ENCODE peak calls at places on chromosomes 12 and 14, in five cellular contexts. One of them, this sample, is unnamed.

GRCh38 chr14:98592611-98593170 is 679.3 kb downstream of the BCL11B start:
- DNase-seq in HepG2: no peak
- DNase-seq in K562: no peak
- DNase-seq in HCT116: no peak
- DNase-seq in GM12878: no peak
- DNase-seq in this sample: no peak

GRCh38 chr12:58844161-58844560 is 76.1 kb downstream of the LRIG3 start:
- DNase-seq in K562: no peak
- DNase-seq in HCT116: no peak
- DNase-seq in GM12878: no peak
- DNase-seq in HepG2: no peak
- DNase-seq in this sample: no peak

GRCh38 chr14:103362780-103363179 is 22.4 kb upstream of the MARK3 start:
- DNase-seq in K562: no peak
- DNase-seq in HepG2: no peak
- DNase-seq in HCT116: peak
- DNase-seq in GM12878: no peak
- DNase-seq in this sample: no peak

GRCh38 chr14:51451561-51451960 is 200.1 kb upstream of the FRMD6 start:
- DNase-seq in K562: no peak
- DNase-seq in GM12878: no peak
- DNase-seq in HepG2: no peak
- DNase-seq in HCT116: no peak
- DNase-seq in this sample: no peak

GRCh38 chr12:8145754-8146415 is 10.9 kb upstream of the ZNF705A start:
- DNase-seq in HepG2: no peak
- DNase-seq in HCT116: no peak
- DNase-seq in K562: no peak
- DNase-seq in GM12878: no peak
- DNase-seq in this sample: peak

GRCh38 chr14:58073516-58073915 is 78.5 kb downstream of the ARMH4 start:
- DNase-seq in GM12878: no peak
- DNase-seq in K562: no peak
- DNase-seq in HCT116: no peak
- DNase-seq in HepG2: no peak
- DNase-seq in this sample: no peak

GRCh38 chr12:106345739-106346138 is 11.8 kb upstream of the POLR3B start:
- DNase-seq in K562: no peak
- DNase-seq in GM12878: no peak
- DNase-seq in HepG2: peak
- DNase-seq in HCT116: peak
- DNase-seq in this sample: no peak

GRCh38 chr12:130436741-130437501 is 99.2 kb downstream of the PIWIL1 start:
- DNase-seq in GM12878: no peak
- DNase-seq in K562: no peak
- DNase-seq in HCT116: no peak
- DNase-seq in HepG2: no peak
- DNase-seq in this sample: no peak

GRCh38 chr12:62684586-62685295 is 218.1 kb downstream of the MON2 start:
- DNase-seq in HCT116: no peak
- DNase-seq in K562: no peak
- DNase-seq in GM12878: no peak
- DNase-seq in HepG2: no peak
- DNase-seq in this sample: no peak

GRCh38 chr12:57762463-57762862 is 4.4 kb downstream of the CYP27B1 start:
- DNase-seq in HepG2: no peak
- DNase-seq in HCT116: no peak
- DNase-seq in GM12878: no peak
- DNase-seq in K562: no peak
- DNase-seq in this sample: no peak

GRCh38 chr14:67567654-67568053 is 32.4 kb downstream of the PIGH start:
- DNase-seq in HepG2: no peak
- DNase-seq in GM12878: no peak
- DNase-seq in HCT116: no peak
- DNase-seq in K562: no peak
- DNase-seq in this sample: no peak

GRCh38 chr14:58245562-58245961 is 919 bp downstream of the PSMA3 start:
- DNase-seq in K562: no peak
- DNase-seq in HepG2: no peak
- DNase-seq in GM12878: no peak
- DNase-seq in HCT116: no peak
- DNase-seq in this sample: no peak

GRCh38 chr12:104369708-104370107 is 66.2 kb downstream of the EID3 start:
- DNase-seq in K562: no peak
- DNase-seq in GM12878: no peak
- DNase-seq in HepG2: no peak
- DNase-seq in HCT116: no peak
- DNase-seq in this sample: no peak

GRCh38 chr14:45633220-45633984 is 380.4 kb upstream of the MIS18BP1 start:
- DNase-seq in HepG2: no peak
- DNase-seq in GM12878: no peak
- DNase-seq in HCT116: no peak
- DNase-seq in K562: no peak
- DNase-seq in this sample: no peak

GRCh38 chr14:86673523-86673969 is 1143.6 kb downstream of the FLRT2 start:
- DNase-seq in K562: no peak
- DNase-seq in HepG2: peak
- DNase-seq in HCT116: no peak
- DNase-seq in GM12878: no peak
- DNase-seq in this sample: no peak

GRCh38 chr14:36105401-36105800 is 71.1 kb downstream of the PTCSC3 start:
- DNase-seq in K562: no peak
- DNase-seq in GM12878: no peak
- DNase-seq in HCT116: peak
- DNase-seq in HepG2: peak
- DNase-seq in this sample: no peak

GRCh38 chr12:121578230-121579189 is 2.3 kb downstream of the KDM2B start:
- DNase-seq in K562: no peak
- DNase-seq in HepG2: no peak
- DNase-seq in HCT116: no peak
- DNase-seq in GM12878: no peak
- DNase-seq in this sample: peak

GRCh38 chr14:90381999-90382451 is 14.8 kb upstream of the CALM1 start:
- DNase-seq in K562: peak
- DNase-seq in GM12878: no peak
- DNase-seq in HCT116: no peak
- DNase-seq in HepG2: peak
- DNase-seq in this sample: peak

GRCh38 chr14:104445832-104446381 is 133.7 kb upstream of the C14orf180 start:
- DNase-seq in GM12878: no peak
- DNase-seq in HepG2: no peak
- DNase-seq in HCT116: no peak
- DNase-seq in K562: no peak
- DNase-seq in this sample: peak

GRCh38 chr14:61524211-61524806 is 171.0 kb upstream of the HIF1A start:
- DNase-seq in K562: no peak
- DNase-seq in GM12878: no peak
- DNase-seq in HepG2: peak
- DNase-seq in HCT116: peak
- DNase-seq in this sample: no peak

GRCh38 chr12:69698769-69699540 is at the start of gene BEST3:
- DNase-seq in HCT116: no peak
- DNase-seq in HepG2: no peak
- DNase-seq in GM12878: no peak
- DNase-seq in K562: no peak
- DNase-seq in this sample: no peak

GRCh38 chr12:69698054-69698453 is 1.0 kb downstream of the BEST3 start:
- DNase-seq in HCT116: no peak
- DNase-seq in HepG2: no peak
- DNase-seq in K562: no peak
- DNase-seq in GM12878: no peak
- DNase-seq in this sample: no peak

GRCh38 chr12:69701821-69702220 is 2.7 kb upstream of the BEST3 start:
- DNase-seq in GM12878: no peak
- DNase-seq in K562: no peak
- DNase-seq in HCT116: no peak
- DNase-seq in HepG2: no peak
- DNase-seq in this sample: no peak

GRCh38 chr12:69704357-69704756 is 5.3 kb upstream of the BEST3 start:
- DNase-seq in HepG2: no peak
- DNase-seq in HCT116: no peak
- DNase-seq in GM12878: no peak
- DNase-seq in K562: no peak
- DNase-seq in this sample: no peak

DNA sequence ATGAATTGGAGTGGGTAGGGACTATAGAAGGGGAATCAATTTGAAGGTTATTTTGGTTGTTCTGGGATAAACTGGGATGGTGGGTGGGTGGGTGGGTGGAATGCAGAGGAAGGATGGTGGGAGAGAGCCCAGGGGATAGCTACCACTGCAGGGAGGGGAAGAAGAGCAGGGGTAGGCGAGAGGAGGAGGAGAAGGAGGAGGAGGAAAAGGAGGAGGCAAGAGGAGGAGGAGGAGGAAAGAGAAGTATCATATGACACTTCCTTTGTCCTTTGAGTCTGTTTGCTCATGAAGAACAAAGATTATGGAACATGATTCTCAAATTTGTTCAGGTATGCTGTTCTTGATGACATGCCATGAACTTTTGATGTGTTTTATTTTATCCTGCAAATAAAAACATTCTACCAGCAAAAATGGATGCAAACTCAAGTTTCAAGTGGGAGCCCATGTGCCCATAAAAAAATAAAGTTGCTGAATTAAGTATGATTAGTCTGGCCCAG is 4.1 kb upstream of the BEST3 start:
- DNase-seq in HepG2: no peak
- DNase-seq in GM12878: no peak
- DNase-seq in HCT116: no peak
- DNase-seq in K562: no peak
- DNase-seq in this sample: no peak
- TF ChIP-seq SRF in HepG2: no peak
- TF ChIP-seq SRF in GM12878: no peak
- TF ChIP-seq SRF in HCT116: no peak
- TF ChIP-seq SRF in K562: no peak
- TF ChIP-seq SRF in this sample: no peak

DNA sequence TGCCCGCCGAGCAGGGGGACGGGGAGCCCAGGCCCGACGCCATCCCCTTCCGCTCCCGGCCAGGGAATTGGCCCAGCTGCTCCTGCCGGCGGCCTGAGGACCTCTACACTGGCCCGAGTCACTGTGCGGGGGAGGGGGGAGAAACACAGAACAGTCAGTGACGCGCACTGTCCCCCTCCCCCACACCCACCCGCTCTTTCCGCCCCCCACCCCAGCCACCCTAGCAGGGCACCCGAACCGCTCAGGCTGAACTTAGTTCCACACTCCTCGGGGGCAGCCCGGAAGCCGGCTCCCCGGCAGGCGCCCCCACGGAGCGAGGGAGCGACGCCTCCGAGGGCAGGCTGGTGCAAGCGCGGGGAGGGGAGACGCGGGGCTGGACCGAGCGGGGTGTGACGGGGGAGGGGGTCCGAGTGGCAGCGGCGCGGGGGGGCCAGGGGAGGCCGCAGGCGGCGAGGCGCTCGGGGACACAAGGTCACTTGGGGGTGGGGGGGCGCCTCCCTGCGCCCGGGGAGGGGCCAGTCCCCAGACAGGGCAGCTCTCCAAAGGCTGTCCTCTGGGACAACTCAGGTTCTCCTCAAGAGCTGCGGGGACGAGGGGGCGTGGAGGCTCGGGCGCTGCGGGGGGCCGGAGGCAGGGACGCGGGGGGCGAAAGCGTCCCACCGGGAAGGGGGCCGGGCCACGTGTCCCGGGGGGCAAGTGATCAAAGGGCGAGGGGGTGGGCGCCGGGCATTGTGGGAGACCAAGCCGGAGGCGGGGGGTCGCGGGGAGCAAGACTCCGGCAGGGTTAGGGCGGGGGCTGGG is 648 bp downstream of the CHD4 start:
- DNase-seq in K562: peak
- DNase-seq in HepG2: peak
- DNase-seq in GM12878: no peak
- DNase-seq in HCT116: no peak
- DNase-seq in this sample: no peak
- TF ChIP-seq SRF in K562: no peak
- TF ChIP-seq SRF in HepG2: no peak
- TF ChIP-seq SRF in GM12878: no peak
- TF ChIP-seq SRF in HCT116: no peak
- TF ChIP-seq SRF in this sample: no peak

GRCh38 chr14:22596354-22596879 is 1.7 kb upstream of the ABHD4 start:
- DNase-seq in GM12878: no peak
- DNase-seq in HCT116: no peak
- DNase-seq in K562: no peak
- DNase-seq in HepG2: no peak
- DNase-seq in this sample: no peak

GRCh38 chr14:22597771-22598098 is 365 bp upstream of the ABHD4 start:
- DNase-seq in HCT116: no peak
- DNase-seq in GM12878: no peak
- DNase-seq in K562: no peak
- DNase-seq in HepG2: no peak
- DNase-seq in this sample: no peak

GRCh38 chr14:22597265-22597664 is 835 bp upstream of the ABHD4 start:
- DNase-seq in HepG2: no peak
- DNase-seq in HCT116: no peak
- DNase-seq in K562: no peak
- DNase-seq in GM12878: no peak
- DNase-seq in this sample: no peak

GRCh38 chr14:22593189-22593588 is 4.2 kb upstream of the DAD1 start:
- DNase-seq in K562: no peak
- DNase-seq in GM12878: no peak
- DNase-seq in HepG2: no peak
- DNase-seq in HCT116: no peak
- DNase-seq in this sample: no peak

GRCh38 chr14:22594156-22594716 is 3.9 kb upstream of the ABHD4 start:
- DNase-seq in HCT116: no peak
- DNase-seq in K562: no peak
- DNase-seq in HepG2: no peak
- DNase-seq in GM12878: no peak
- DNase-seq in this sample: no peak
- TF ChIP-seq SRF in HCT116: no peak
- TF ChIP-seq SRF in K562: no peak
- TF ChIP-seq SRF in HepG2: no peak
- TF ChIP-seq SRF in GM12878: no peak
- TF ChIP-seq SRF in this sample: no peak

GRCh38 chr12:80937391-80938238 is at the start of gene LIN7A:
- DNase-seq in HepG2: peak
- DNase-seq in HCT116: no peak
- DNase-seq in GM12878: no peak
- DNase-seq in K562: no peak
- DNase-seq in this sample: peak
- TF ChIP-seq SRF in HepG2: no peak
- TF ChIP-seq SRF in HCT116: no peak
- TF ChIP-seq SRF in GM12878: no peak
- TF ChIP-seq SRF in K562: no peak
- TF ChIP-seq SRF in this sample: no peak

GRCh38 chr12:110200124-110200417 is 75.9 kb downstream of the IFT81 start:
- DNase-seq in HepG2: peak
- DNase-seq in GM12878: no peak
- DNase-seq in K562: no peak
- DNase-seq in HCT116: no peak
- DNase-seq in this sample: no peak
- TF ChIP-seq SRF in HepG2: no peak
- TF ChIP-seq SRF in GM12878: no peak
- TF ChIP-seq SRF in K562: no peak
- TF ChIP-seq SRF in HCT116: no peak
- TF ChIP-seq SRF in this sample: no peak

GRCh38 chr12:91718326-91718725 is 427.3 kb downstream of the BTG1 start:
- DNase-seq in HepG2: no peak
- DNase-seq in K562: no peak
- DNase-seq in HCT116: no peak
- DNase-seq in GM12878: no peak
- DNase-seq in this sample: no peak
- TF ChIP-seq SRF in HepG2: no peak
- TF ChIP-seq SRF in K562: no peak
- TF ChIP-seq SRF in HCT116: no peak
- TF ChIP-seq SRF in GM12878: no peak
- TF ChIP-seq SRF in this sample: no peak

This sample was measured in H1.